ENCODE peak calls at places on chromosomes 12 and 14, in ten cellular contexts. One of them, this sample, is unnamed.

GRCh38 chr14:24058260-24058950 is 6.6 kb downstream of the CARMIL3 start:
- DNase-seq in CD4-positive, alpha-beta T cell: no peak
- DNase-seq in activated CD4-positive, alpha-beta T cell treated with anti-CD3 and anti-CD28 coated beads for 24 hours: no peak
- DNase-seq in lower lobe of right lung: no peak
- DNase-seq in M059J: peak
- DNase-seq in glutamatergic neuron: peak
- DNase-seq in NCI-H2081: peak
- DNase-seq in left ventricle myocardium inferior: peak
- DNase-seq in cardiac fibroblast: peak
- DNase-seq in neural progenitor cell: peak
- DNase-seq in this sample: peak

GRCh38 chr14:28152453-28153044 is 614.0 kb upstream of the FOXG1 start:
- DNase-seq in CD4-positive, alpha-beta T cell: no peak
- DNase-seq in activated CD4-positive, alpha-beta T cell treated with anti-CD3 and anti-CD28 coated beads for 24 hours: no peak
- DNase-seq in lower lobe of right lung: no peak
- DNase-seq in M059J: no peak
- DNase-seq in glutamatergic neuron: no peak
- DNase-seq in NCI-H2081: no peak
- DNase-seq in left ventricle myocardium inferior: no peak
- DNase-seq in cardiac fibroblast: no peak
- DNase-seq in neural progenitor cell: no peak
- DNase-seq in this sample: no peak

GRCh38 chr12:65907465-65907864 is 83.2 kb downstream of the HMGA2 start:
- DNase-seq in CD4-positive, alpha-beta T cell: no peak
- DNase-seq in activated CD4-positive, alpha-beta T cell treated with anti-CD3 and anti-CD28 coated beads for 24 hours: no peak
- DNase-seq in lower lobe of right lung: no peak
- DNase-seq in M059J: no peak
- DNase-seq in glutamatergic neuron: no peak
- DNase-seq in NCI-H2081: no peak
- DNase-seq in left ventricle myocardium inferior: no peak
- DNase-seq in cardiac fibroblast: no peak
- DNase-seq in neural progenitor cell: no peak
- DNase-seq in this sample: no peak

GRCh38 chr12:51371295-51371953 is 19.8 kb downstream of the GALNT6 start:
- DNase-seq in CD4-positive, alpha-beta T cell: no peak
- DNase-seq in activated CD4-positive, alpha-beta T cell treated with anti-CD3 and anti-CD28 coated beads for 24 hours: no peak
- DNase-seq in lower lobe of right lung: no peak
- DNase-seq in M059J: peak
- DNase-seq in glutamatergic neuron: no peak
- DNase-seq in NCI-H2081: no peak
- DNase-seq in left ventricle myocardium inferior: peak
- DNase-seq in cardiac fibroblast: peak
- DNase-seq in neural progenitor cell: peak
- DNase-seq in this sample: no peak

GRCh38 chr14:68649461-68650189 is 143.2 kb downstream of the ZFP36L1 start:
- DNase-seq in CD4-positive, alpha-beta T cell: no peak
- DNase-seq in activated CD4-positive, alpha-beta T cell treated with anti-CD3 and anti-CD28 coated beads for 24 hours: no peak
- DNase-seq in lower lobe of right lung: no peak
- DNase-seq in M059J: peak
- DNase-seq in glutamatergic neuron: no peak
- DNase-seq in NCI-H2081: no peak
- DNase-seq in left ventricle myocardium inferior: no peak
- DNase-seq in cardiac fibroblast: peak
- DNase-seq in neural progenitor cell: no peak
- DNase-seq in this sample: no peak

GRCh38 chr14:68233385-68233784 is 413.8 kb downstream of the RAD51B start:
- DNase-seq in CD4-positive, alpha-beta T cell: no peak
- DNase-seq in activated CD4-positive, alpha-beta T cell treated with anti-CD3 and anti-CD28 coated beads for 24 hours: no peak
- DNase-seq in lower lobe of right lung: no peak
- DNase-seq in M059J: no peak
- DNase-seq in glutamatergic neuron: no peak
- DNase-seq in NCI-H2081: no peak
- DNase-seq in left ventricle myocardium inferior: no peak
- DNase-seq in cardiac fibroblast: no peak
- DNase-seq in neural progenitor cell: no peak
- DNase-seq in this sample: no peak

GRCh38 chr14:51258280-51258679 is 18.2 kb downstream of the TMX1 start:
- DNase-seq in CD4-positive, alpha-beta T cell: no peak
- DNase-seq in activated CD4-positive, alpha-beta T cell treated with anti-CD3 and anti-CD28 coated beads for 24 hours: no peak
- DNase-seq in lower lobe of right lung: no peak
- DNase-seq in M059J: no peak
- DNase-seq in glutamatergic neuron: no peak
- DNase-seq in NCI-H2081: no peak
- DNase-seq in left ventricle myocardium inferior: no peak
- DNase-seq in cardiac fibroblast: no peak
- DNase-seq in neural progenitor cell: no peak
- DNase-seq in this sample: no peak

GRCh38 chr12:53217049-53217929 is 10.2 kb upstream of the ITGB7 start:
- DNase-seq in CD4-positive, alpha-beta T cell: no peak
- DNase-seq in activated CD4-positive, alpha-beta T cell treated with anti-CD3 and anti-CD28 coated beads for 24 hours: no peak
- DNase-seq in lower lobe of right lung: peak
- DNase-seq in M059J: peak
- DNase-seq in glutamatergic neuron: no peak
- DNase-seq in NCI-H2081: no peak
- DNase-seq in left ventricle myocardium inferior: peak
- DNase-seq in cardiac fibroblast: peak
- DNase-seq in neural progenitor cell: peak
- DNase-seq in this sample: no peak

GRCh38 chr12:98227162-98227561 is 288.2 kb upstream of the TMPO start:
- DNase-seq in CD4-positive, alpha-beta T cell: no peak
- DNase-seq in activated CD4-positive, alpha-beta T cell treated with anti-CD3 and anti-CD28 coated beads for 24 hours: no peak
- DNase-seq in lower lobe of right lung: no peak
- DNase-seq in M059J: peak
- DNase-seq in glutamatergic neuron: no peak
- DNase-seq in NCI-H2081: no peak
- DNase-seq in left ventricle myocardium inferior: no peak
- DNase-seq in cardiac fibroblast: peak
- DNase-seq in neural progenitor cell: peak
- DNase-seq in this sample: no peak

GRCh38 chr12:18975933-18976332 is 153.6 kb upstream of the PLEKHA5 start:
- DNase-seq in CD4-positive, alpha-beta T cell: no peak
- DNase-seq in activated CD4-positive, alpha-beta T cell treated with anti-CD3 and anti-CD28 coated beads for 24 hours: no peak
- DNase-seq in lower lobe of right lung: no peak
- DNase-seq in M059J: no peak
- DNase-seq in glutamatergic neuron: no peak
- DNase-seq in NCI-H2081: no peak
- DNase-seq in left ventricle myocardium inferior: no peak
- DNase-seq in cardiac fibroblast: no peak
- DNase-seq in neural progenitor cell: no peak
- DNase-seq in this sample: no peak

GRCh38 chr14:50520947-50521815 is 11.2 kb downstream of the MAP4K5 start:
- DNase-seq in CD4-positive, alpha-beta T cell: no peak
- DNase-seq in activated CD4-positive, alpha-beta T cell treated with anti-CD3 and anti-CD28 coated beads for 24 hours: peak
- DNase-seq in lower lobe of right lung: no peak
- DNase-seq in M059J: peak
- DNase-seq in glutamatergic neuron: no peak
- DNase-seq in NCI-H2081: no peak
- DNase-seq in left ventricle myocardium inferior: no peak
- DNase-seq in cardiac fibroblast: peak
- DNase-seq in neural progenitor cell: no peak
- DNase-seq in this sample: no peak

GRCh38 chr12:93003540-93004239 is 74.6 kb upstream of the EEA1 start:
- DNase-seq in CD4-positive, alpha-beta T cell: no peak
- DNase-seq in activated CD4-positive, alpha-beta T cell treated with anti-CD3 and anti-CD28 coated beads for 24 hours: no peak
- DNase-seq in lower lobe of right lung: no peak
- DNase-seq in M059J: peak
- DNase-seq in glutamatergic neuron: no peak
- DNase-seq in NCI-H2081: no peak
- DNase-seq in left ventricle myocardium inferior: no peak
- DNase-seq in cardiac fibroblast: no peak
- DNase-seq in neural progenitor cell: no peak
- DNase-seq in this sample: no peak

GRCh38 chr12:60391791-60392190 is 796.0 kb downstream of the SLC16A7 start:
- DNase-seq in CD4-positive, alpha-beta T cell: no peak
- DNase-seq in activated CD4-positive, alpha-beta T cell treated with anti-CD3 and anti-CD28 coated beads for 24 hours: no peak
- DNase-seq in lower lobe of right lung: no peak
- DNase-seq in M059J: no peak
- DNase-seq in glutamatergic neuron: no peak
- DNase-seq in NCI-H2081: no peak
- DNase-seq in left ventricle myocardium inferior: no peak
- DNase-seq in cardiac fibroblast: no peak
- DNase-seq in neural progenitor cell: no peak
- DNase-seq in this sample: no peak

GRCh38 chr12:4366090-4366489 is 13.4 kb downstream of the FGF23 start:
- DNase-seq in CD4-positive, alpha-beta T cell: no peak
- DNase-seq in activated CD4-positive, alpha-beta T cell treated with anti-CD3 and anti-CD28 coated beads for 24 hours: no peak
- DNase-seq in lower lobe of right lung: no peak
- DNase-seq in M059J: no peak
- DNase-seq in glutamatergic neuron: no peak
- DNase-seq in NCI-H2081: no peak
- DNase-seq in left ventricle myocardium inferior: no peak
- DNase-seq in cardiac fibroblast: no peak
- DNase-seq in neural progenitor cell: no peak
- DNase-seq in this sample: no peak

GRCh38 chr12:105850103-105850968 is 288.4 kb downstream of the NUAK1 start:
- DNase-seq in CD4-positive, alpha-beta T cell: no peak
- DNase-seq in activated CD4-positive, alpha-beta T cell treated with anti-CD3 and anti-CD28 coated beads for 24 hours: no peak
- DNase-seq in lower lobe of right lung: no peak
- DNase-seq in M059J: no peak
- DNase-seq in glutamatergic neuron: no peak
- DNase-seq in NCI-H2081: no peak
- DNase-seq in left ventricle myocardium inferior: no peak
- DNase-seq in cardiac fibroblast: no peak
- DNase-seq in neural progenitor cell: no peak
- DNase-seq in this sample: no peak

GRCh38 chr14:96581902-96582640 is 79.9 kb downstream of the PAPOLA start:
- DNase-seq in CD4-positive, alpha-beta T cell: no peak
- DNase-seq in activated CD4-positive, alpha-beta T cell treated with anti-CD3 and anti-CD28 coated beads for 24 hours: no peak
- DNase-seq in lower lobe of right lung: no peak
- DNase-seq in M059J: no peak
- DNase-seq in glutamatergic neuron: no peak
- DNase-seq in NCI-H2081: no peak
- DNase-seq in left ventricle myocardium inferior: no peak
- DNase-seq in cardiac fibroblast: no peak
- DNase-seq in neural progenitor cell: no peak
- DNase-seq in this sample: no peak

GRCh38 chr14:75294649-75295033 is 16.0 kb downstream of the FOS start:
- DNase-seq in CD4-positive, alpha-beta T cell: no peak
- DNase-seq in activated CD4-positive, alpha-beta T cell treated with anti-CD3 and anti-CD28 coated beads for 24 hours: no peak
- DNase-seq in lower lobe of right lung: no peak
- DNase-seq in M059J: no peak
- DNase-seq in glutamatergic neuron: no peak
- DNase-seq in NCI-H2081: no peak
- DNase-seq in left ventricle myocardium inferior: no peak
- DNase-seq in cardiac fibroblast: peak
- DNase-seq in neural progenitor cell: peak
- DNase-seq in this sample: no peak

GRCh38 chr12:4572670-4573069 is 10.7 kb downstream of the DYRK4 start:
- DNase-seq in CD4-positive, alpha-beta T cell: no peak
- DNase-seq in activated CD4-positive, alpha-beta T cell treated with anti-CD3 and anti-CD28 coated beads for 24 hours: no peak
- DNase-seq in lower lobe of right lung: no peak
- DNase-seq in M059J: no peak
- DNase-seq in glutamatergic neuron: no peak
- DNase-seq in NCI-H2081: no peak
- DNase-seq in left ventricle myocardium inferior: no peak
- DNase-seq in cardiac fibroblast: no peak
- DNase-seq in neural progenitor cell: no peak
- DNase-seq in this sample: no peak

GRCh38 chr12:85057370-85057963 is 21.3 kb downstream of the LRRIQ1 start:
- DNase-seq in CD4-positive, alpha-beta T cell: no peak
- DNase-seq in activated CD4-positive, alpha-beta T cell treated with anti-CD3 and anti-CD28 coated beads for 24 hours: no peak
- DNase-seq in lower lobe of right lung: no peak
- DNase-seq in M059J: peak
- DNase-seq in glutamatergic neuron: peak
- DNase-seq in NCI-H2081: peak
- DNase-seq in left ventricle myocardium inferior: no peak
- DNase-seq in cardiac fibroblast: peak
- DNase-seq in neural progenitor cell: peak
- DNase-seq in this sample: no peak

GRCh38 chr12:30847259-30847658 is 79.3 kb upstream of the TSPAN11 start:
- DNase-seq in CD4-positive, alpha-beta T cell: no peak
- DNase-seq in activated CD4-positive, alpha-beta T cell treated with anti-CD3 and anti-CD28 coated beads for 24 hours: no peak
- DNase-seq in lower lobe of right lung: no peak
- DNase-seq in M059J: peak
- DNase-seq in glutamatergic neuron: no peak
- DNase-seq in NCI-H2081: peak
- DNase-seq in left ventricle myocardium inferior: no peak
- DNase-seq in cardiac fibroblast: peak
- DNase-seq in neural progenitor cell: peak
- DNase-seq in this sample: no peak

GRCh38 chr14:32345311-32345771 is 16.2 kb downstream of the AKAP6 start:
- DNase-seq in CD4-positive, alpha-beta T cell: no peak
- DNase-seq in activated CD4-positive, alpha-beta T cell treated with anti-CD3 and anti-CD28 coated beads for 24 hours: no peak
- DNase-seq in lower lobe of right lung: no peak
- DNase-seq in M059J: no peak
- DNase-seq in glutamatergic neuron: no peak
- DNase-seq in NCI-H2081: no peak
- DNase-seq in left ventricle myocardium inferior: no peak
- DNase-seq in cardiac fibroblast: peak
- DNase-seq in neural progenitor cell: no peak
- DNase-seq in this sample: no peak

This sample was measured in hippocampal formation.